ENCODE peak calls at places on chromosome 9, in seven cellular contexts. X, Z, A, R, W, D and U are unnamed samples.

GRCh38 chr9:119453490-119453911 is 84.3 kb upstream of the BRINP1 start:
- DNase-seq in X (no peak), Z (no peak), A (no peak), R (no peak), W (peak), D (no peak), U (no peak)

GRCh38 chr9:19999491-20000057 is 210.7 kb upstream of the SLC24A2 start:
- DNase-seq in X (peak), Z (no peak), A (no peak), R (peak), W (peak), D (no peak), U (peak)

GRCh38 chr9:83665576-83666200 is 42.1 kb downstream of the UBQLN1 start:
- DNase-seq in X (peak), Z (no peak), A (no peak), R (no peak), W (no peak), D (no peak), U (no peak)

GRCh38 chr9:106892632-106893031 is 29.7 kb downstream of the ZNF462 start:
- DNase-seq in X (no peak), Z (peak), A (no peak), R (no peak), W (peak), D (no peak), U (no peak)

GRCh38 chr9:29211681-29212589 is 1638.7 kb upstream of the C9orf72 start:
- DNase-seq in X (peak), Z (peak), A (peak), R (peak), W (no peak), D (peak), U (no peak)

GRCh38 chr9:128073260-128073886 is 5.3 kb downstream of the SLC25A25 start:
- DNase-seq in X (no peak), Z (no peak), A (no peak), R (no peak), W (no peak), D (no peak), U (no peak)

GRCh38 chr9:105280730-105281129 is 36.3 kb downstream of the SLC44A1 start:
- DNase-seq in X (no peak), Z (no peak), A (no peak), R (no peak), W (peak), D (no peak), U (no peak)

GRCh38 chr9:83154087-83154736 is 91.3 kb upstream of the RASEF start:
- DNase-seq in X (peak), Z (no peak), A (no peak), R (no peak), W (peak), D (no peak), U (peak)

GRCh38 chr9:96868709-96869108 is 14.4 kb upstream of the ZNF782 start:
- DNase-seq in X (no peak), Z (no peak), A (no peak), R (no peak), W (peak), D (no peak), U (no peak)

GRCh38 chr9:2320126-2320525 is 301.5 kb upstream of the VLDLR start:
- DNase-seq in X (no peak), Z (no peak), A (no peak), R (no peak), W (no peak), D (no peak), U (no peak)

GRCh38 chr9:134024393-134024792 is 888 bp upstream of the BRD3OS start:
- DNase-seq in X (no peak), Z (peak), A (no peak), R (no peak), W (no peak), D (no peak), U (no peak)

GRCh38 chr9:4286086-4286485 is 13.8 kb downstream of the GLIS3 start:
- DNase-seq in X (no peak), Z (no peak), A (no peak), R (no peak), W (no peak), D (peak), U (no peak)